ENCODE peak calls at places on chromosomes 11 and 22, in seven cellular contexts. Z is lung microvascular endothelial cell, B is A673, F is iris pigment epithelial cell, T is pancreas, X is ascending aorta, P is tibial artery. H is an unnamed sample.

GRCh38 chr22:29216873-29217666 is 11.4 kb downstream of the EMID1 start:
- DNase-seq in B (no peak), F (peak), X (no peak), Z (no peak), T (peak), P (no peak), H (peak)

GRCh38 chr11:133787379-133788103 is 57.8 kb downstream of the SPATA19 start:
- DNase-seq in B (no peak), X (no peak), Z (no peak), P (no peak), T (no peak), F (no peak), H (no peak)

GRCh38 chr11:103091441-103091809 is 535 bp downstream of the DCUN1D5 start:
- DNase-seq in T (peak), F (peak), P (no peak), B (peak), Z (peak), X (no peak), H (no peak)

GRCh38 chr22:47292546-47293320 is 530.3 kb downstream of the TBC1D22A start:
- DNase-seq in T (no peak), Z (no peak), F (peak), P (no peak), X (no peak), B (no peak), H (no peak)

GRCh38 chr11:76206077-76206326 is 300 bp downstream of the WNT11 start:
- DNase-seq in F (no peak), P (no peak), B (no peak), X (no peak), Z (no peak), T (no peak), H (no peak)

GRCh38 chr11:20162824-20163777 is 2.8 kb upstream of the DBX1 start:
- DNase-seq in Z (peak), B (no peak), P (no peak), T (peak), F (peak), X (no peak), H (no peak)

GRCh38 chr11:2451916-2452694 is 7.3 kb downstream of the KCNQ1 start:
- DNase-seq in P (peak), T (peak), Z (no peak), X (no peak), B (no peak), F (no peak), H (no peak)

GRCh38 chr11:33894402-33894754 is 2.5 kb upstream of the LMO2 start:
- DNase-seq in P (no peak), Z (no peak), B (no peak), T (no peak), F (no peak), X (no peak), H (no peak)

GRCh38 chr11:107830915-107831540 is 27.6 kb downstream of the SLC35F2 start:
- DNase-seq in X (no peak), F (no peak), P (no peak), B (no peak), Z (peak), T (no peak), H (no peak)

GRCh38 chr11:9260182-9261146 is 4.7 kb downstream of the DENND5A start:
- DNase-seq in B (peak), Z (peak), F (no peak), T (no peak), P (peak), X (no peak), H (no peak)

GRCh38 chr11:69209936-69210659 is 54.4 kb downstream of the SMIM38 start:
- DNase-seq in P (peak), T (no peak), X (no peak), B (no peak), F (no peak), Z (no peak), H (no peak)

GRCh38 chr22:26139320-26139719 is 29.9 kb upstream of the SEZ6L start:
- DNase-seq in B (peak), F (no peak), T (peak), X (no peak), P (no peak), Z (peak), H (no peak)

GRCh38 chr11:47587733-47588326 is 1.4 kb downstream of the FAM180B start:
- DNase-seq in F (no peak), X (peak), T (no peak), B (no peak), P (peak), Z (no peak), H (no peak)

GRCh38 chr11:8338138-8338537 is 74.5 kb upstream of the LMO1 start:
- DNase-seq in Z (peak), X (no peak), B (peak), F (peak), T (no peak), P (no peak), H (no peak)

GRCh38 chr11:1829039-1829820 is 5.6 kb upstream of the SYT8 start:
- DNase-seq in X (no peak), T (peak), B (no peak), F (peak), Z (no peak), P (peak), H (no peak)

GRCh38 chr11:16297332-16297731 is 59.0 kb downstream of the SOX6 start:
- DNase-seq in F (no peak), Z (peak), P (no peak), T (no peak), B (peak), X (no peak), H (no peak)

GRCh38 chr22:29043906-29044575 is 17.6 kb downstream of the C22orf31 start:
- DNase-seq in B (no peak), T (no peak), X (no peak), Z (peak), P (no peak), F (peak), H (no peak)

GRCh38 chr11:55707029-55707428 is 45.0 kb downstream of the OR4C6 start:
- DNase-seq in X (no peak), T (no peak), P (no peak), B (peak), F (peak), Z (peak), H (no peak)

GRCh38 chr22:22548349-22548716 is 10.7 kb downstream of the PRAME start:
- DNase-seq in X (no peak), Z (no peak), B (no peak), P (no peak), F (no peak), T (no peak), H (no peak)

GRCh38 chr11:15507592-15507991 is 392.9 kb downstream of the INSC start:
- DNase-seq in B (peak), P (no peak), X (no peak), Z (no peak), T (no peak), F (no peak), H (peak)

GRCh38 chr11:10067629-10068300 is 226.3 kb downstream of the SBF2 start:
- DNase-seq in Z (no peak), T (no peak), X (no peak), F (no peak), P (no peak), B (peak), H (no peak)

GRCh38 chr22:19853879-19854777 is 546 bp downstream of the GNB1L start:
- DNase-seq in X (no peak), Z (no peak), B (no peak), F (peak), T (peak), P (peak), H (no peak)

GRCh38 chr11:1476946-1477736 is 9.4 kb downstream of the MOB2 start:
- DNase-seq in P (no peak), B (no peak), T (no peak), F (no peak), X (no peak), Z (no peak), H (no peak)